ENCODE peak calls at places on chromosomes 12 and 14, in six cellular contexts. U, N, W, O, H and K are unnamed samples.

GRCh38 chr12:66188584-66189475 is at the start of gene IRAK3:
- DNase-seq in N (no peak), O (peak; percentile 24), U (peak; percentile 96), H (peak; percentile 82), W (peak; percentile 57), K (peak; percentile 71)

GRCh38 chr14:41034969-41035368 is 571.7 kb upstream of the LRFN5 start:
- DNase-seq in W (no peak), O (no peak), N (no peak), U (no peak), H (no peak), K (no peak)

GRCh38 chr14:20652996-20653975 is 11.8 kb upstream of the OR6S1 start:
- DNase-seq in W (no peak), N (peak; percentile 88), H (peak; percentile 52), O (peak; percentile 56), U (no peak), K (peak; percentile 63)

GRCh38 chr14:75566321-75566720 is 12.1 kb upstream of the FLVCR2 start:
- DNase-seq in O (peak; percentile 89), H (peak; percentile 55), W (no peak), N (no peak), U (no peak), K (no peak)

GRCh38 chr12:91007531-91008290 is 2.9 kb upstream of the EPYC start:
- DNase-seq in W (no peak), N (no peak), O (no peak), U (no peak), H (no peak), K (no peak)

GRCh38 chr14:67999693-68000384 is 180.3 kb downstream of the RAD51B start:
- DNase-seq in O (no peak), H (peak; percentile 79), U (no peak), N (peak; percentile 62), W (no peak), K (peak; percentile 91)

GRCh38 chr14:61388173-61388975 is 67.0 kb downstream of the PRKCH start:
- DNase-seq in W (no peak), H (peak; percentile 30), O (peak; percentile 47), U (no peak), N (no peak), K (peak; percentile 3)

GRCh38 chr12:27924350-27925140 is 48.0 kb downstream of the PTHLH start:
- DNase-seq in H (peak; percentile 63), N (no peak), U (no peak), W (no peak), O (no peak), K (peak; percentile 54)

GRCh38 chr14:103551338-103551762 is 11.1 kb downstream of the BAG5 start:
- DNase-seq in W (no peak), U (peak; percentile 76), O (no peak), N (no peak), H (peak; percentile 70), K (no peak)

GRCh38 chr12:121314441-121314840 is 17.9 kb upstream of the CAMKK2 start:
- DNase-seq in N (no peak), U (no peak), H (no peak), O (no peak), W (no peak), K (no peak)

GRCh38 chr12:6708968-6709394 is 8.4 kb upstream of the PIANP start:
- DNase-seq in H (no peak), U (peak; percentile 26), W (no peak), N (no peak), O (no peak), K (peak; percentile 8)

GRCh38 chr14:34797747-34798583 is 77.2 kb downstream of the BAZ1A start:
- DNase-seq in N (no peak), U (no peak), W (no peak), O (no peak), H (no peak), K (no peak)

GRCh38 chr12:4852911-4853310 is 56.8 kb upstream of the KCNA1 start:
- DNase-seq in H (no peak), N (no peak), W (no peak), O (no peak), U (no peak), K (no peak)

GRCh38 chr12:18700254-18700653 is 37.6 kb downstream of the PLCZ1 start:
- DNase-seq in U (no peak), N (peak; percentile 62), O (no peak), H (peak; percentile 98), W (no peak), K (peak; percentile 77)

GRCh38 chr14:103801459-103801858 is 45.9 kb downstream of the PPP1R13B start:
- DNase-seq in U (no peak), H (peak; percentile 94), N (peak; percentile 33), W (no peak), O (no peak), K (peak; percentile 87)

GRCh38 chr14:35385042-35385839 is 19.3 kb downstream of the NFKBIA start:
- DNase-seq in N (peak; percentile 95), H (peak; percentile 94), W (no peak), U (peak; percentile 86), O (no peak), K (peak; percentile 99)